ENCODE peak calls at places on chromosomes 5 and 9, in seven cellular contexts. One of them, this sample, is unnamed.

GRCh38 chr5:43193171-43193951 is 1.3 kb downstream of the NIM1K start:
- DNase-seq in NCI-H1092: no peak
- DNase-seq in RWPE1: peak
- DNase-seq in NCI-H1417: peak
- DNase-seq in HT1080: peak
- DNase-seq in pons: peak
- DNase-seq in foreskin melanocyte: peak
- DNase-seq in this sample: peak

GRCh38 chr9:33676746-33677505 is 118.4 kb upstream of the PRSS3 start:
- DNase-seq in NCI-H1092: peak
- DNase-seq in RWPE1: peak
- DNase-seq in NCI-H1417: peak
- DNase-seq in HT1080: peak
- DNase-seq in pons: no peak
- DNase-seq in foreskin melanocyte: no peak
- DNase-seq in this sample: peak

GRCh38 chr5:107653685-107654084 is 17.1 kb downstream of the EFNA5 start:
- DNase-seq in NCI-H1092: no peak
- DNase-seq in RWPE1: no peak
- DNase-seq in NCI-H1417: no peak
- DNase-seq in HT1080: no peak
- DNase-seq in pons: no peak
- DNase-seq in foreskin melanocyte: no peak
- DNase-seq in this sample: no peak

GRCh38 chr9:4506490-4506889 is 16.2 kb downstream of the SLC1A1 start:
- DNase-seq in NCI-H1092: no peak
- DNase-seq in RWPE1: no peak
- DNase-seq in NCI-H1417: no peak
- DNase-seq in HT1080: no peak
- DNase-seq in pons: no peak
- DNase-seq in foreskin melanocyte: no peak
- DNase-seq in this sample: no peak

GRCh38 chr5:75617746-75618352 is 6.6 kb downstream of the ANKDD1B start:
- DNase-seq in NCI-H1092: no peak
- DNase-seq in RWPE1: no peak
- DNase-seq in NCI-H1417: no peak
- DNase-seq in HT1080: no peak
- DNase-seq in pons: no peak
- DNase-seq in foreskin melanocyte: no peak
- DNase-seq in this sample: no peak

GRCh38 chr9:15485836-15486678 is 24.7 kb downstream of the PSIP1 start:
- DNase-seq in NCI-H1092: no peak
- DNase-seq in RWPE1: peak
- DNase-seq in NCI-H1417: no peak
- DNase-seq in HT1080: peak
- DNase-seq in pons: peak
- DNase-seq in foreskin melanocyte: no peak
- DNase-seq in this sample: no peak

GRCh38 chr5:119345861-119346260 is 10.0 kb upstream of the TNFAIP8 start:
- DNase-seq in NCI-H1092: no peak
- DNase-seq in RWPE1: no peak
- DNase-seq in NCI-H1417: no peak
- DNase-seq in HT1080: no peak
- DNase-seq in pons: no peak
- DNase-seq in foreskin melanocyte: no peak
- DNase-seq in this sample: no peak

GRCh38 chr9:37947987-37948386 is 44.1 kb upstream of the SLC25A51 start:
- DNase-seq in NCI-H1092: no peak
- DNase-seq in RWPE1: no peak
- DNase-seq in NCI-H1417: no peak
- DNase-seq in HT1080: no peak
- DNase-seq in pons: no peak
- DNase-seq in foreskin melanocyte: no peak
- DNase-seq in this sample: no peak

GRCh38 chr5:39815701-39816100 is 390.9 kb upstream of the DAB2 start:
- DNase-seq in NCI-H1092: no peak
- DNase-seq in RWPE1: no peak
- DNase-seq in NCI-H1417: no peak
- DNase-seq in HT1080: no peak
- DNase-seq in pons: no peak
- DNase-seq in foreskin melanocyte: no peak
- DNase-seq in this sample: no peak

GRCh38 chr9:35749515-35750255 is 598 bp downstream of the RGP1 start:
- DNase-seq in NCI-H1092: no peak
- DNase-seq in RWPE1: no peak
- DNase-seq in NCI-H1417: peak
- DNase-seq in HT1080: no peak
- DNase-seq in pons: no peak
- DNase-seq in foreskin melanocyte: no peak
- DNase-seq in this sample: peak

GRCh38 chr5:139696894-139697658 is 48.9 kb downstream of the CXXC5 start:
- DNase-seq in NCI-H1092: no peak
- DNase-seq in RWPE1: peak
- DNase-seq in NCI-H1417: peak
- DNase-seq in HT1080: peak
- DNase-seq in pons: no peak
- DNase-seq in foreskin melanocyte: no peak
- DNase-seq in this sample: peak

This sample was measured in K562.